ENCODE peak calls at places on chromosomes 3 and 15, in nine cellular contexts. V, X, A, Q, G, P, T, Z and B are unnamed samples.

GRCh38 chr3:150073031-150073430 is 102.3 kb upstream of the PFN2 start:
- DNase-seq in Z (no peak), A (no peak), G (no peak), V (peak), T (no peak), Q (no peak), X (no peak), P (no peak), B (no peak)

GRCh38 chr3:115766587-115767492 is 143.5 kb downstream of the GAP43 start:
- DNase-seq in P (no peak), V (no peak), Z (no peak), A (no peak), Q (no peak), X (no peak), G (no peak), T (no peak), B (no peak)

GRCh38 chr3:139499536-139499935 is 23.2 kb upstream of the RBP2 start:
- DNase-seq in Q (no peak), T (no peak), X (no peak), A (no peak), G (no peak), P (no peak), Z (no peak), V (no peak), B (no peak)

GRCh38 chr15:100730129-100730528 is 127.7 kb downstream of the ASB7 start:
- DNase-seq in Q (no peak), P (no peak), V (no peak), A (no peak), Z (peak), T (no peak), G (no peak), X (no peak), B (no peak)

GRCh38 chr3:79467721-79468120 is 300.1 kb downstream of the ROBO1 start:
- DNase-seq in T (no peak), A (no peak), V (no peak), P (no peak), X (no peak), G (no peak), Q (no peak), Z (no peak), B (no peak)

GRCh38 chr3:192883512-192883911 is 34.1 kb downstream of the MB21D2 start:
- DNase-seq in V (no peak), T (no peak), P (no peak), G (no peak), Z (no peak), A (no peak), X (peak), Q (no peak), B (no peak)

GRCh38 chr15:43104426-43104825 is 1.4 kb downstream of the UBR1 start:
- DNase-seq in A (no peak), P (no peak), Q (no peak), G (no peak), V (no peak), X (peak), Z (peak), T (no peak), B (no peak)

GRCh38 chr3:197428117-197428761 is 127.5 kb downstream of the BDH1 start:
- DNase-seq in X (peak), G (peak), T (no peak), Z (peak), P (no peak), A (no peak), V (no peak), Q (peak), B (peak)

GRCh38 chr3:39499651-39500273 is 32.3 kb downstream of the MOBP start:
- DNase-seq in T (no peak), P (no peak), Z (no peak), A (no peak), Q (no peak), X (peak), G (no peak), V (no peak), B (no peak)

GRCh38 chr3:26437678-26438077 is 184.9 kb upstream of the LRRC3B start:
- DNase-seq in Z (no peak), X (no peak), A (no peak), Q (no peak), P (no peak), T (no peak), G (no peak), V (no peak), B (no peak)
- TF ChIP-seq EP300 in Z (no peak), X (no peak), A (no peak), Q (no peak), P (no peak), T (no peak), G (no peak), V (no peak), B (no peak)

GRCh38 chr15:27017168-27017809 is 46.3 kb downstream of the GABRG3 start:
- DNase-seq in Z (peak), P (peak), X (peak), G (peak), Q (peak), V (no peak), A (no peak), T (no peak), B (peak)
- TF ChIP-seq EP300 in Z (no peak), P (no peak), X (no peak), G (no peak), Q (no peak), V (no peak), A (no peak), T (no peak), B (no peak)

GRCh38 chr3:179885950-179886349 is 150.8 kb downstream of the PEX5L start:
- DNase-seq in A (no peak), P (no peak), X (no peak), T (no peak), V (no peak), Q (no peak), Z (no peak), G (no peak), B (no peak)

GRCh38 chr3:179887566-179887965 is 149.2 kb downstream of the PEX5L start:
- DNase-seq in Q (no peak), P (no peak), V (no peak), Z (no peak), A (no peak), X (no peak), T (no peak), G (no peak), B (no peak)

GRCh38 chr3:179884136-179884535 is 152.6 kb downstream of the PEX5L start:
- DNase-seq in G (no peak), Z (no peak), Q (no peak), P (no peak), A (no peak), V (peak), X (no peak), T (no peak), B (no peak)

GRCh38 chr3:179880868-179881267 is 155.9 kb downstream of the PEX5L start:
- DNase-seq in Z (no peak), V (peak), X (no peak), T (no peak), G (no peak), P (no peak), A (no peak), Q (no peak), B (no peak)

GRCh38 chr3:179882322-179882721 is 154.4 kb downstream of the PEX5L start:
- DNase-seq in G (no peak), V (no peak), X (no peak), Z (no peak), A (no peak), T (no peak), Q (no peak), P (no peak), B (no peak)
- TF ChIP-seq EP300 in G (no peak), V (no peak), X (no peak), Z (no peak), A (no peak), T (no peak), Q (no peak), P (no peak), B (no peak)

DNA sequence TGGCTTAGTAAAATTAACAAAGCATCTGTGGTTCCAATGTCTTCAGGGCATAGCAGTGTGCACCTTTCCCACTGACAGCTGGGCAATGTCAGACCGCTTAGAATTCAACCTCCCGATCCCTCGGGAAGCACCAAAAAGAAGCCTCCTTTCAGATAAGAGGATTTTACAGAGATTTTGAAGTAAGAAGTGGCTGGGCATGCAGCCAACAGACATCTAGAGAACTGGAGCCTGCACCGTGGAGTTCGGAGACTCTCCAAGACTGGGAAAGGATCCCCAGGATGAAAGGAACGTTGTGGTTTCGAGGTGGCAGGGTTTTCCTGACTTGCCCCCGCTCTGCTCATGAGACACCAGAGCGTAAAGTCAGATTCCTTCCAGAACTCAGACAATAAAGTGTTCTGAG is 5.3 kb downstream of the FAM174B start:
- DNase-seq in T (no peak), V (no peak), A (peak), Q (no peak), X (no peak), G (no peak), P (no peak), Z (no peak), B (no peak)
- TF ChIP-seq EP300 in T (no peak), V (no peak), A (no peak), Q (no peak), X (no peak), G (no peak), P (no peak), Z (no peak), B (no peak)

DNA sequence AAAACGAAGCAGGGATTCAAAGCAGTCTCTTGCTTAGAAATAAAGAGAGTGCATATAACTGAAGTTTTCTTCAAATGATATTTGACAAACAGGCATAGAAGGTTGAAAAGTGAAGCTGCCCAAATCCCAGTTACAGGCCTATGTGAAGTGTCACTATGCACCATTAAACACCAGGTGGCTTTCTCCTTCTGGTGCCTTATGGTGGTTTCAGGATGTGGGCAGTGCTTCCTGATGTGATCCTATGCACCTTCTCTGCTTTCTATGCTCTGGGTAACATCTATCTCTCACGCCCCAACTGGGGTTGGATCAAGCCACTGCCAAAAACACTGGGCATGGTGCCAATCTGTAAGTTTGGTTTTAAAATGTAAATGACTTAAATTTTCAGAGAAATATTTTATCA is 744.7 kb downstream of the TUSC7 start:
- DNase-seq in P (no peak), Z (no peak), Q (no peak), X (no peak), G (no peak), T (no peak), V (no peak), A (no peak), B (no peak)
- TF ChIP-seq EP300 in P (no peak), Z (no peak), Q (no peak), X (no peak), G (no peak), T (no peak), V (no peak), A (no peak), B (no peak)

DNA sequence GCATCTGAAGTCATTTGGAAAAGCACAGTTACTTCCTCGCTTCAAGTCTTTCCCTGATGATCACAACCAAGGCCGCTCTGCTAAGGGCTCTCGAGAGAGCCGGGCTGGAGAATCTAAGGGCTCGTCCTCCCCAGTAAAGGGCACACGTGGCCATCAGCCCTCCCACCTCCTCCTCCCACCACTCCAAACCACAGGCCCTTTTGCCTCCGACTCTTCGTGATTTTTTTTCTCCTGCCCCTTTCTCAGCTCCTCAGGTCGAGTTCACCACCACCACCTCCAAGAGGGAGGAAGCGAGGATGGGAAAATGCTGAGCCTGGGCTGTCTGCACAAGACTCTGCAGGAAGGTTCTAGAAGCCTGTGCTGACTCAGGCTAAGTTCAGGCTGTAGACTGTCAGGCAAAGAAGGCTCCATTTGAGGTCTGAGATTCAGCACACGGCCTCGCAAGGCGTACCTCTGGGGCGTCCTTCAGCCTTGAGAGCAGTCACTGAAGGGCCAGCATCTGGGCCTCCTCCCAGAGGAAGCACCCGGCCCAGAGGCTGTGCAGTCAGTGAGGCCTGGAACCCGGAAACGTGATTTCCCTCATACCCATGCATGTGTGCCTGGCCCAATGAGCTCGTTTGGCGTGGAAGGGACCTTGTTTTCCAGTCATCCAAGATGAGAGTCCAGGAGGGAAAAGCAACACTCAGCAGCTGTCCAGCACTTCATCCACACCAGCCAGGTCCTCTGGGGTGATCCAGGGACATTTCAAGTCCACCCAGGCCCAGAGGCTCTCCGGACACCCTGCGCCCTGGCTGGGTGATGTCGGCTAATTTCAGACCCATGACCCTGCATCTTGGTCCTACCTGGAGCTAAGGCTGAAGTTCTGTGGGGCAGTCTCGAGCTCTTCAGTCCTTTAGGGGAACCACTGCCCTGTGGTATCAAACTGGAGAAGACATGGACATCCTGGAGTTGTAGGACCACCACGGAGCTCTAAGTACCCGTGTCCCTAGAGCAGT is 196.8 kb downstream of the XXYLT1 start:
- DNase-seq in Q (peak), X (no peak), A (no peak), P (no peak), V (no peak), T (peak), G (no peak), Z (no peak), B (no peak)
- TF ChIP-seq EP300 in Q (no peak), X (no peak), A (no peak), P (no peak), V (no peak), T (no peak), G (no peak), Z (no peak), B (no peak)